ENCODE peak calls at places on chromosomes 5 and 9, in six cellular contexts. Z, Q, T, L, C and B are unnamed samples.

GRCh38 chr5:149932445-149933350 is 11.9 kb downstream of the PDE6A start:
- DNase-seq in Z (no peak), Q (no peak), T (peak; percentile 46), L (no peak), C (peak; percentile 49), B (peak; percentile 20)

GRCh38 chr5:52784741-52785140 is 3.0 kb upstream of the ITGA1 start:
- DNase-seq in Z (no peak), Q (no peak), T (no peak), L (no peak), C (no peak), B (no peak)

GRCh38 chr9:130495067-130495466 is 50.3 kb downstream of the ASS1 start:
- DNase-seq in Z (no peak), Q (no peak), T (no peak), L (no peak), C (no peak), B (no peak)

GRCh38 chr5:134649163-134649916 is 755 bp downstream of the SEC24A start:
- DNase-seq in Z (no peak), Q (peak; percentile 30), T (peak; percentile 47), L (no peak), C (no peak), B (no peak)

GRCh38 chr9:133268335-133269056 is 6.5 kb downstream of the ABO start:
- DNase-seq in Z (no peak), Q (no peak), T (no peak), L (peak; percentile 56), C (no peak), B (no peak)

GRCh38 chr9:6413365-6414263 is 615 bp downstream of the UHRF2 start:
- DNase-seq in Z (peak; percentile 43), Q (peak; percentile 50), T (peak; percentile 58), L (peak; percentile 91), C (peak; percentile 47), B (peak; percentile 43)

GRCh38 chr9:133499130-133499891 is 20.4 kb upstream of the SLC2A6 start:
- DNase-seq in Z (no peak), Q (no peak), T (no peak), L (no peak), C (no peak), B (no peak)

GRCh38 chr9:113993838-113994540 is 84.1 kb downstream of the AMBP start:
- DNase-seq in Z (peak; percentile 70), Q (no peak), T (peak; percentile 98), L (peak; percentile 93), C (no peak), B (no peak)

GRCh38 chr5:147648597-147648996 is 133.9 kb downstream of the JAKMIP2 start:
- DNase-seq in Z (no peak), Q (no peak), T (no peak), L (no peak), C (no peak), B (no peak)

GRCh38 chr5:132437604-132438275 is 52.8 kb downstream of the IRF1 start:
- DNase-seq in Z (no peak), Q (no peak), T (peak; percentile 48), L (peak; percentile 93), C (peak; percentile 54), B (peak; percentile 19)

GRCh38 chr5:123193176-123193575 is 104.1 kb downstream of the PRDM6 start:
- DNase-seq in Z (no peak), Q (no peak), T (no peak), L (no peak), C (no peak), B (no peak)

GRCh38 chr5:40560470-40560869 is 119.2 kb upstream of the PTGER4 start:
- DNase-seq in Z (no peak), Q (no peak), T (no peak), L (no peak), C (no peak), B (no peak)